ENCODE peak calls at places on chromosomes 7 and 10, in five cellular contexts. G, L, P, U and O are unnamed samples.

GRCh38 chr10:44873156-44873555 is 38.0 kb upstream of the TMEM72 start:
- DNase-seq in U (peak; percentile 36), P (peak; percentile 48), L (no peak), G (no peak), O (no peak)

GRCh38 chr10:14740684-14741247 is 33.9 kb downstream of the FAM107B start:
- DNase-seq in G (no peak), P (no peak), L (no peak), U (no peak), O (no peak)

GRCh38 chr7:76054129-76055120 is 6.5 kb downstream of the MDH2 start:
- DNase-seq in L (no peak), P (peak; percentile 50), G (no peak), U (peak; percentile 81), O (no peak)

GRCh38 chr7:44184874-44185446 is 4.3 kb downstream of the GCK start:
- DNase-seq in P (no peak), U (no peak), L (peak; percentile 25), G (no peak), O (no peak)

GRCh38 chr10:123007558-123008378 is 827 bp downstream of the IKZF5 start:
- DNase-seq in L (peak; percentile 13), G (peak; percentile 66), U (peak; percentile 67), P (peak; percentile 64), O (no peak)

GRCh38 chr7:108000875-108001758 is 1.8 kb downstream of the LAMB1 start:
- DNase-seq in P (peak; percentile 59), U (peak; percentile 55), L (peak; percentile 74), G (peak; percentile 89), O (peak; percentile 63)

GRCh38 chr10:129814681-129815646 is 149.1 kb downstream of the EBF3 start:
- DNase-seq in L (no peak), P (no peak), U (no peak), G (no peak), O (no peak)

GRCh38 chr7:135678612-135679575 is 16.6 kb downstream of the STMP1 start:
- DNase-seq in L (no peak), U (peak; percentile 78), G (no peak), P (peak; percentile 88), O (peak; percentile 51)

DNA sequence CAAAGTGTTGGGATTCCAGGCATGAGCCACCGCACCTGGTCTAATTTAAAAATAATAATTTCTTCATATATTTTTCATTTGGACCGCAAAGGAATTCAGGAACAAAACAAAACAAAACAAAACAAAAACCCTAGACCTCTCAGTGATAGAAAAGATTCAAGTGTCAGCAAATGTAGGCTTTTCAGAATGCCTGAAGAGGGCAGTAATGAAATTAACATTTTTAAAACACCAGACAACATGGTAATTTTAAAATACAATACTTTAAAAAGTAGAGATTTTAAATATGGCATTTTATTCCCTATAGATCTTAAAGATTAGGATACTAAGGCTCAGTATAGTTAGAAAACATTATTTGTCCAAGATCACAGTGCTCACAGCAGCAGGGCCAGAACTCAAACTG is 36.6 kb downstream of the DNMBP start:
- DNase-seq in G (no peak), U (no peak), P (no peak), L (no peak), O (no peak)
- TF ChIP-seq CTCF in G (no peak), U (peak; percentile 36), P (peak; percentile 43), L (no peak), O (peak; percentile 14)

GRCh38 chr7:12316925-12317324 is 86.7 kb downstream of the VWDE start:
- DNase-seq in L (no peak), U (no peak), G (no peak), P (no peak), O (no peak)

GRCh38 chr7:12320241-12320640 is 83.4 kb downstream of the VWDE start:
- DNase-seq in G (no peak), L (no peak), P (no peak), U (no peak), O (no peak)

GRCh38 chr7:12314199-12314598 is 89.5 kb downstream of the VWDE start:
- DNase-seq in P (no peak), L (no peak), G (no peak), U (no peak), O (no peak)

GRCh38 chr7:12317675-12318074 is 86.0 kb downstream of the VWDE start:
- DNase-seq in U (no peak), L (no peak), G (no peak), P (no peak), O (no peak)

DNA sequence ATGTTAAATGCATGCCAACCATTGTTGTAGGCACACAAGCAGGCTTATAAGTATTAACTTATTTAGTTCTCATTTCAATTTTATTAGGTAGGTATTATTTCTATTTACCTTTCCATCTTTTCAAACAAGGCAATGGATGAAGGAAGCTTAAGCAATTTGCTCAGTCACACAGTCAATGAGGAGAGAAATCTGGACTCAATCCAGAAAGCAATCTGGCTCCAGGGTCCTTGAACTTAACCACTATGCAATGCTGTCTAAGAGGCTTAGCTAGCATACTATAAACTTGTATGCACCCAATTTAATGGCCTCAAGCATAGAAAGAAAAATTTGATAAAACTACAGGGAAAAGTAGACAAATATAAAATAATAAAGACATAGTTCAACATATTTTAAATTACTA is 88.6 kb downstream of the VWDE start:
- DNase-seq in P (no peak), U (no peak), G (no peak), L (no peak), O (no peak)
- TF ChIP-seq CTCF in P (no peak), U (no peak), G (no peak), L (no peak), O (no peak)

GRCh38 chr7:101243786-101244384 is 996 bp downstream of the FIS1 start:
- DNase-seq in P (peak; percentile 51), G (peak; percentile 82), L (peak; percentile 78), U (peak; percentile 53), O (peak; percentile 92)
- TF ChIP-seq CTCF in P (no peak), G (peak; percentile 80), L (no peak), U (no peak), O (peak; percentile 85)

GRCh38 chr10:23031318-23031717 is 64.1 kb upstream of the MSRB2 start:
- DNase-seq in P (no peak), U (no peak), G (no peak), L (no peak), O (no peak)

GRCh38 chr10:23038172-23038571 is 57.2 kb upstream of the MSRB2 start:
- DNase-seq in P (no peak), G (no peak), L (no peak), U (no peak), O (no peak)

GRCh38 chr10:23037561-23037960 is 57.8 kb upstream of the MSRB2 start:
- DNase-seq in L (no peak), G (no peak), U (no peak), P (no peak), O (no peak)

GRCh38 chr10:23034790-23035189 is 60.6 kb upstream of the MSRB2 start:
- DNase-seq in U (no peak), P (no peak), G (no peak), L (no peak), O (no peak)

GRCh38 chr10:23035569-23035968 is 59.8 kb upstream of the MSRB2 start:
- DNase-seq in L (peak; percentile 8), P (peak; percentile 13), U (peak; percentile 11), G (peak; percentile 84), O (no peak)
- TF ChIP-seq CTCF in L (peak; percentile 38), P (peak; percentile 35), U (peak; percentile 38), G (peak; percentile 68), O (no peak)